ENCODE peak calls at places on chromosomes 2 and 18, in seven cellular contexts. D is breast epithelium, Y is heart left ventricle, R is body of pancreas, Q is H1, H is transverse colon, W is stomach. P is an unnamed sample.

GRCh38 chr2:174683392-174683759 is 80.9 kb downstream of the CHRNA1 start:
- DNase-seq in Y (no peak), W (no peak), H (no peak), Q (no peak), D (no peak), R (no peak), P (peak; percentile 11)

GRCh38 chr18:39462436-39462835 is 1896.8 kb upstream of the CELF4 start:
- DNase-seq in R (no peak), H (no peak), Q (no peak), W (no peak), Y (no peak), D (no peak), P (no peak)

GRCh38 chr2:7473135-7473771 is 556.0 kb downstream of the RNF144A start:
- DNase-seq in R (no peak), W (no peak), Q (no peak), H (no peak), Y (no peak), D (no peak), P (no peak)

GRCh38 chr18:48519431-48520100 is 19.3 kb upstream of the CTIF start:
- DNase-seq in R (no peak), Q (no peak), H (no peak), Y (no peak), D (no peak), W (no peak), P (no peak)

GRCh38 chr2:159362094-159362493 is 75.6 kb upstream of the WDSUB1 start:
- DNase-seq in H (no peak), Q (no peak), R (no peak), W (no peak), D (no peak), Y (no peak), P (no peak)

GRCh38 chr2:76748581-76749296 is 773.4 kb downstream of the LRRTM4 start:
- DNase-seq in D (no peak), Q (no peak), Y (no peak), R (no peak), W (no peak), H (no peak), P (no peak)

GRCh38 chr2:64054166-64054915 is 35.1 kb upstream of the VPS54 start:
- DNase-seq in W (no peak), H (peak; percentile 20), Y (no peak), D (no peak), R (no peak), Q (no peak), P (no peak)

GRCh38 chr2:127024769-127025356 is 82.1 kb downstream of the BIN1 start:
- DNase-seq in W (no peak), R (no peak), D (no peak), Q (peak; percentile 87), H (peak; percentile 33), Y (no peak), P (no peak)

GRCh38 chr18:69947361-69948106 is at the start of gene CD226:
- DNase-seq in H (peak; percentile 20), Y (no peak), R (no peak), Q (no peak), D (no peak), W (no peak), P (no peak)

GRCh38 chr2:218033208-218033589 is 30.4 kb upstream of the TNS1 start:
- DNase-seq in H (no peak), R (no peak), W (no peak), Q (no peak), D (no peak), Y (no peak), P (no peak)

GRCh38 chr2:71458413-71459083 is 5.2 kb downstream of the DYSF start:
- DNase-seq in H (no peak), W (no peak), D (no peak), R (no peak), Q (peak; percentile 29), Y (peak; percentile 63), P (no peak)

GRCh38 chr2:174063492-174064092 is 98.4 kb upstream of the SP3 start:
- DNase-seq in D (no peak), Q (no peak), R (no peak), H (no peak), Y (no peak), W (no peak), P (no peak)

GRCh38 chr2:63654959-63655358 is 66.2 kb downstream of the MDH1 start:
- DNase-seq in R (no peak), Y (no peak), Q (no peak), D (no peak), W (no peak), H (no peak), P (no peak)

GRCh38 chr18:76209597-76209996 is 285.4 kb downstream of the ZNF516 start:
- DNase-seq in Y (no peak), D (no peak), R (no peak), W (no peak), H (no peak), Q (no peak), P (no peak)

GRCh38 chr2:121409388-121409787 is 121.3 kb upstream of the RNU4ATAC start:
- DNase-seq in Q (no peak), D (no peak), Y (no peak), H (no peak), W (no peak), R (no peak), P (no peak)

GRCh38 chr2:3712841-3713503 is 9.6 kb downstream of the DCDC2C start:
- DNase-seq in D (no peak), Q (no peak), W (no peak), R (no peak), H (no peak), Y (no peak), P (no peak)

GRCh38 chr2:75100011-75100680 is 99.2 kb downstream of the TACR1 start:
- DNase-seq in Q (no peak), R (no peak), Y (no peak), H (no peak), D (no peak), W (no peak), P (no peak)

GRCh38 chr2:85175369-85176299 is 42.4 kb downstream of the TCF7L1 start:
- DNase-seq in R (no peak), H (no peak), D (no peak), Q (no peak), Y (peak; percentile 50), W (no peak), P (no peak)

GRCh38 chr2:172906401-172906811 is 169.2 kb upstream of the MAP3K20 start:
- DNase-seq in D (no peak), Q (no peak), H (no peak), R (no peak), Y (peak; percentile 78), W (no peak), P (no peak)

GRCh38 chr2:136179602-136179975 is 61.6 kb upstream of the CXCR4 start:
- DNase-seq in Y (no peak), W (no peak), D (no peak), H (no peak), Q (no peak), R (no peak), P (no peak)

GRCh38 chr2:121777699-121778058 is 22.2 kb downstream of the TSN start:
- DNase-seq in W (no peak), H (no peak), D (no peak), Y (no peak), Q (no peak), R (no peak), P (no peak)

GRCh38 chr18:44729631-44730101 is 49.0 kb downstream of the SETBP1 start:
- DNase-seq in W (no peak), H (no peak), D (no peak), R (no peak), Q (no peak), Y (no peak), P (no peak)

GRCh38 chr2:238573916-238574315 is 147.2 kb downstream of the ASB1 start:
- DNase-seq in Q (no peak), R (peak; percentile 80), W (no peak), H (no peak), D (no peak), Y (no peak), P (no peak)
- TF ChIP-seq POLR2A in Q (no peak), R (no peak), W (no peak), H (no peak), D (no peak), Y (no peak), P (no peak)

DNA sequence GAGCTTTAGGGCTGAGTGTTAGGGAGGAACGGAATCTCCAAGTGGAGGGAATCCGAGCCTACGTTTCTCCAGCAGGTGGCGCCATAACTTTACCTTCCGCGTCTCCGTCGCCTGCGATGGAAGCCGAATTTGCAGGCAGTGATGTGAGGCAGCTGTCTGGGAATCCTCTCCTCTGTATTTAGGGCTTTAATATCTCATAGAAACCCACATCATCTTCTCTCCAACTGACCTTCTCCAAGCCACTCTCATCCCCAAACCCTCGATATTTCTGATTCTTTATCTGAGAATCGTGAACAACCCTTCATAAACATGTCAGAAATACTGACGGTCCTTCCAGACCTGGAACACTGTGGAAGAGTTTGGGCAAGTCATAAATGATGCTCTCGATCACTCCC is 27.5 kb downstream of the SIX2 start:
- DNase-seq in Q (peak; percentile 93), W (peak; percentile 78), Y (peak; percentile 67), D (peak; percentile 80), R (peak; percentile 78), H (peak; percentile 72), P (peak; percentile 81)
- TF ChIP-seq POLR2A in Q (no peak), W (no peak), Y (no peak), D (no peak), R (no peak), H (no peak), P (no peak)

DNA sequence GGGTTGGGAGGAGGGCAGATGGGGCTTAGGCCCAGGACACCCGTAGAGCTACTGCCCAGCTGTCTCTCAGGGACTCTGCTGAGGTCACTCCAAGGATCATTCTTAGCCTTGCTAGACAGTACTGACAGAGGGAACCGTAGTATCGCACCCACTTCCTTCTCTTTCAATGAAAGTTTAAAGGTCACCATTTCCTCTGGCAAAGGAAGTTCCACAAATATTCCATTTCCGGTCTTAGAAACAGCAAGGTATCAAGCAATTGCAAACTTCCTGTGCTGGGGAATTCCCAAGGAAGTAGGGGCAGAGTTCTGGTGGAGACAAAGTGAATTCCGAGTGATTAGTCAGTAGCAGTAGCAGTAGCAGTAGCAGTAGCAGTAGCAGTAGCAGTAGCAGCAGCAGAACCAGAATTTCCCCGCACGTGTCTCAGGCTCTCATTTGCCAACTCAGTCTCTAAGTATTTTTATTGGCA is 24.7 kb downstream of the IL1B start:
- DNase-seq in W (no peak), Q (no peak), D (no peak), Y (peak; percentile 32), H (no peak), R (no peak), P (no peak)
- TF ChIP-seq POLR2A in W (no peak), Q (no peak), D (no peak), Y (no peak), H (no peak), R (peak; percentile 13), P (no peak)

DNA sequence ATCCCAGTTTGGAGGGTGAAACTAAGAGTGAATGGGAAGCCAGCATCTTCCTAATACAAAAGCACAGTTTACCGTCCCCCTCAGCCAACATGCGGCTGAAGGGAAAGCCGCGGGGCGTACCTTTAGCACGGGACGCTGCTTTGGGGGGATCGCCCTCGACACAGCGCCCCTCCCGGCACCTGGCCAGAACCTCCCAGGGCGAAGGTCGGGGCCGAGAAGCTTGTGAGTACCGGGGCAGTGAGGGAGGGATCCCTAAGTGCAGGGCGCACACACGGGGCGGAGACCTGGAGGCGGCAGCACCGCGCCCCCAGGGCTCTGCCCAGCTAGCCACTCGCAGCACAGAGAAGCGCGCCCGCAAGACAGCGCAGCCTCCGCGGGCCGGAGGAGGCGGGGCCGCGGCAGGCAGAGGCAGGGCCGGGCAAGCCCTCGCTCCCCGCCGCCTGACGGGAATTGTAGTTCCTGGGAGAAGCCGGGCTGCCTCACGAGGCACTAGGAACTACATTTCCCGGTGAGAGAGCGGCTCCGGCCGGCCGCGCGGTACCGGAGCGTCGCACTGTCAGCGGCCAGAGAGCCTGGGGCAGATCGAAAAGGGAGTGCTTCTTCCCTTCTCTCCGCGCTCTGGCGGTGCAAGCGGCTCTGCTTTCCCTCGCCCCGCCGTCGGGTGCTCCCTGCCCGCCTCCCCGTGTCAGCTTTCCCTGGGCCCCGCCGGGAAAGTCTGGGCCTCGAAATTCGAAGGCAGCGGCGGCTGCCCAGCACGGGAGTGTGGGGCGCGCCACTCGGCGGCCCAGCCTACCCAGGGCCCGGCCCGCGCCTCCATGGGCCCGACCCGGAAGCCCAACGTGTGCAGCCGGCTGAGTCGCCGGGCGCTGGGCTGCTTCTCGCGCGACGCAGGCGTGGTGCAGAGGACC is at the start of the genes DCAF17 and METTL8:
- DNase-seq in D (peak; percentile 93), R (peak; percentile 96), Q (peak; percentile 91), Y (peak; percentile 97), H (peak; percentile 97), W (peak; percentile 96), P (peak; percentile 97)
- TF ChIP-seq POLR2A in D (no peak), R (peak; percentile 94), Q (peak; percentile 64), Y (peak; percentile 74), H (peak; percentile 90), W (peak; percentile 84), P (peak; percentile 94)